ENCODE peak calls at places on chromosomes 3 and 15, in four cellular contexts. H is GM23248, I is PC-9, S is neural progenitor cell. E is an unnamed sample.

GRCh38 chr3:182412066-182412465 is 381.2 kb upstream of the ATP11B start:
- DNase-seq in S (no peak), I (peak; percentile 95), H (no peak), E (peak; percentile 90)

GRCh38 chr3:170896781-170897180 is 11.7 kb downstream of the EIF5A2 start:
- DNase-seq in H (no peak), S (no peak), I (no peak), E (no peak)

GRCh38 chr3:115548611-115549010 is 74.7 kb upstream of the GAP43 start:
- DNase-seq in H (peak; percentile 12), I (no peak), S (no peak), E (no peak)

GRCh38 chr15:92803852-92804609 is 96.1 kb upstream of the CHD2 start:
- DNase-seq in I (peak; percentile 100), S (no peak), H (peak; percentile 99), E (peak; percentile 99)

GRCh38 chr3:195715583-195716266 is 5.1 kb upstream of the MUC20 start:
- DNase-seq in S (no peak), I (peak; percentile 97), H (peak; percentile 9), E (peak; percentile 75)

GRCh38 chr15:34055868-34056595 is 17.0 kb upstream of the AVEN start:
- DNase-seq in S (no peak), H (peak; percentile 86), I (no peak), E (peak; percentile 11)

GRCh38 chr3:117059990-117060338 is 350.4 kb downstream of the TUSC7 start:
- DNase-seq in S (no peak), H (no peak), I (no peak), E (no peak)

GRCh38 chr3:173841334-173841733 is 443.8 kb downstream of the NLGN1 start:
- DNase-seq in S (no peak), H (no peak), I (no peak), E (no peak)

GRCh38 chr15:73388256-73388781 is 19.6 kb upstream of the HCN4 start:
- DNase-seq in S (no peak), H (peak; percentile 68), I (peak; percentile 92), E (peak; percentile 89)

GRCh38 chr3:147405552-147406254 is 640 bp downstream of the ZIC4 start:
- DNase-seq in I (no peak), S (peak; percentile 48), H (no peak), E (no peak)

GRCh38 chr3:93936549-93936948 is 37.1 kb downstream of the PROS1 start:
- DNase-seq in H (no peak), I (no peak), S (no peak), E (no peak)

GRCh38 chr3:71601811-71602210 is 18.3 kb upstream of the FOXP1 start:
- DNase-seq in I (no peak), S (no peak), H (peak; percentile 89), E (peak; percentile 71)

GRCh38 chr3:27719306-27720003 is 2.7 kb downstream of the EOMES start:
- DNase-seq in I (no peak), S (no peak), H (no peak), E (no peak)

GRCh38 chr3:27721717-27722564 is at the start of gene EOMES:
- DNase-seq in S (peak; percentile 89), I (no peak), H (peak; percentile 56), E (peak; percentile 60)

GRCh38 chr3:27720029-27720518 is 2.0 kb downstream of the EOMES start:
- DNase-seq in S (no peak), H (no peak), I (no peak), E (no peak)

GRCh38 chr3:27722957-27723802 is 1.1 kb upstream of the EOMES start:
- DNase-seq in S (peak; percentile 59), H (peak; percentile 25), I (no peak), E (no peak)

DNA sequence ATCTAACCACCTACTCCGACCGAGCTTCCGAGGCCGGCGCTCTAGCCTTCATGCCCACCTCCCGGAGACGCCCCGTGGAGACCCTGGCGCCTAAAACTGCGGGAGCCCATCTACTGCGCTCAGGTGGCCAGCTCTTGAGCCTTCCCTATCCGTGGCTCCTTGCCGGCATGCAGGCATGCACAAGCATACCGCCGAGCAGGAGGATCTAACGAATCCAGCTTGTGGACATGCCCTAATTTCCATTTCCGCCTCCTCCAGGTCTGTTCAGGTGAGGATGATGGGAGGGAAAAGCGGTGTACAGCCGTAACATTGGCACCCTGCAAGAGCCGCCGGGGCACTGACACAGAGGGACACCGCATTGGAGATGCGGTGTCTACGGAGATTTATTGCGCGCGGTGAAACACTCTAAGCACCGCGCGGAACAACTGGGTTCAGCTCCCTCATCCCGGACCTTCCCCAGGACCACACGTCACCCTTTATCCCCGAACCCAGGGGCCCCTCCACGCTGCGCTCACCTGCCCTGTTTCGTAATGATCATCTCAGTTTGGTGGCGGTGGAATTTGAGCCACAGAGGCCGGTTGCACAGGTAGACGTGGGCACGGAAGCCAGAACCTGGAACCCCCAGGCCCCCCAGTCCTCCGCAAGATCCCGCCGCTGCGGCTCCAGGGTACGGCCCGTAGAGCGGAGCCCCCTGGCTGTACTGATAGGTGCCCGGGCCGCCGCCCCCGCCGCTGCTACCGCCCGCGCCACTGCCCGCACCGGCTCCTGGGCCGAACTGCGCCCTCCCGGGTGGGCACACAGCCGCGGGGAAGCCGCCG is 1.0 kb downstream of the EOMES start:
- DNase-seq in H (peak; percentile 24), S (peak; percentile 64), I (no peak), E (peak; percentile 40)
- TF ChIP-seq EZH2 in H (no peak), S (peak; percentile 97), I (no peak), E (no peak)

DNA sequence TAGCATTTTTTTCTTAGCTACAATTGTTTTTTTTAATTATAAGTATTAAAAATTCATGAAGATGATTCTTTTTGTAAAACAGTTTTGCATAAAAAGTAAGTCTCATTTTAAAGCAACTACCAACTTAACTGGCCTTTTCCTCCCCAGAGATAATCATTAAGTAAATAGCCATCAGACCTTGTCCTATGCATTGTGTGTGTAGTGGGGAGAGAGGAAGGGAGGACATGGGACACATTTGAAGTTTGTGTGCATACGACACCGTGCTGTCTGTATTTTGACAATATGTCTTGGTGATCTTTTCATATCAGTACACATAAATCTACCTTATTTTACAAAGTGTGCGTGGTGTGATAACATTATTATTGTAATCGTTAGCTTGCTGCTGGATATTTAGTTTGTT is 8.1 kb downstream of the SNRPN start:
- DNase-seq in S (no peak), H (no peak), I (no peak), E (no peak)
- H3K9me3 ChIP-seq in S (no peaks in the 10 kb centered on the region), H (no peaks in the 10 kb centered on the region), I (no peaks in the 10 kb centered on the region), E (no peaks in the 10 kb centered on the region)

GRCh38 chr3:102158080-102158756 is 276.6 kb upstream of the ZPLD1 start:
- DNase-seq in S (no peak), I (peak; percentile 46), H (peak; percentile 63), E (peak; percentile 76)
- H3K27ac ChIP-seq in S (no peak overlapping the region), I (no peak overlapping the region), H (peak overlapping the region; percentile 26), E (peak overlapping the region; percentile 96)

DNA sequence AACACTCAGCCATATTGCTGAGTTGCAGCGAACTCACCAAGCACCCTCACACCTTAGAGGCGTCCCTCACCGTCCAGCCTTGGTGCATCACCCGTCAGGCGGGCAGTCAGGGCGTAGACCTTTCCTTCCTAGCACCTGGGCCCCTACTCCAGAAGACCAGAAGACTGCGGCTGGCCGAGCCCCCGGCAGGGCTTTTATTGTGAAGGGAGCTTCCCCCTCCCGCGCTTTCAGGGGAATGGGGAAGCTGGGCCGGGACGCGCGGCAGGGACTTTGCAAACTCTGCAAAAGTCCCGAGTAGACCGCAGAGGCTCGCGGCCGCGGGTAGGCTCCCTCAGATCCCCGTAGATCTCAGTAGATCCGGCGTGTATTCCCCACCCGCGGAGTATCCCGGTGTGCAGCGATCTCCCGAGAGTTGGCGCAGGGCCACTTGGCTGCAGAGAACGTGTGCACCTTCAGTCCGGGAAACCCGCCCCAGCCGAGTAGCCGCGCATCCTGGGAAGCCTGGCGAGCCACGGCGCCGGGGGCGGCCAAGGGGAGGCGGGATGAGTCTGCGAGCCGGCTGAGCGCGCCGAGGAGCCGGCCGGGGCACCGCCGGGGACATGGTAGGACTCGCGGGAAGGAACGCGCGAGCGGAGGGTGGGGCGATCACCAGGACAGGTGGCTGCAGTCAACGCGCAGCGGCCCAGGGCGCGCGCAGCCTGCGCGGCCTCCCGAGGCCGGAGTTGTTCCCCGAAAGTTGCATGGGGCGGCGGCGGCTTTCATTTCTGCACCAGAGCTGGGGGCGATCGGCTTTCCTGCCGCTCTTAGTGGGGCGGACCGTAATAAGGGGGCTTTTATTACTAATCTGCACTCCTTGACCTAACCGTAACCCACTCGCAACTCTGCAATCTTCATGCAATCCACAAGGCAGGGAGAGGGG is at the start of gene GASK1A:
- DNase-seq in I (no peak), H (peak; percentile 59), S (peak; percentile 74), E (peak; percentile 53)
- TF ChIP-seq EZH2 in I (no peak), H (peak; percentile 77), S (no peak), E (no peak)

GRCh38 chr15:25094519-25094918 is 139.7 kb downstream of the SNRPN start:
- DNase-seq in H (no peak), S (no peak), I (no peak), E (no peak)

GRCh38 chr15:25094066-25094465 is 139.3 kb downstream of the SNRPN start:
- DNase-seq in S (no peak), I (no peak), H (no peak), E (no peak)

GRCh38 chr15:25092661-25093060 is 137.9 kb downstream of the SNRPN start:
- DNase-seq in S (no peak), H (peak; percentile 9), I (no peak), E (no peak)

GRCh38 chr15:25093455-25094029 is 138.8 kb downstream of the SNRPN start:
- DNase-seq in H (no peak), I (no peak), S (no peak), E (no peak)

GRCh38 chr15:25095179-25095578 is 140.4 kb downstream of the SNRPN start:
- DNase-seq in S (no peak), I (no peak), H (no peak), E (no peak)
- H3K9me3 ChIP-seq in S (peaks cover 3% of the 10 kb centered on the region), I (no peaks in the 10 kb centered on the region), H (no peaks in the 10 kb centered on the region), E (peaks cover 15% of the 10 kb centered on the region)

GRCh38 chr3:13518516-13519351 is 30.2 kb upstream of the FBLN2 start:
- DNase-seq in H (no peak), S (no peak), I (no peak), E (no peak)

GRCh38 chr3:13522236-13522635 is 26.7 kb upstream of the FBLN2 start:
- DNase-seq in H (no peak), S (no peak), I (no peak), E (no peak)

GRCh38 chr3:13519392-13519791 is 29.5 kb upstream of the FBLN2 start:
- DNase-seq in I (no peak), S (no peak), H (no peak), E (no peak)

GRCh38 chr3:13521309-13521708 is 27.6 kb upstream of the FBLN2 start:
- DNase-seq in S (no peak), I (no peak), H (no peak), E (no peak)

DNA sequence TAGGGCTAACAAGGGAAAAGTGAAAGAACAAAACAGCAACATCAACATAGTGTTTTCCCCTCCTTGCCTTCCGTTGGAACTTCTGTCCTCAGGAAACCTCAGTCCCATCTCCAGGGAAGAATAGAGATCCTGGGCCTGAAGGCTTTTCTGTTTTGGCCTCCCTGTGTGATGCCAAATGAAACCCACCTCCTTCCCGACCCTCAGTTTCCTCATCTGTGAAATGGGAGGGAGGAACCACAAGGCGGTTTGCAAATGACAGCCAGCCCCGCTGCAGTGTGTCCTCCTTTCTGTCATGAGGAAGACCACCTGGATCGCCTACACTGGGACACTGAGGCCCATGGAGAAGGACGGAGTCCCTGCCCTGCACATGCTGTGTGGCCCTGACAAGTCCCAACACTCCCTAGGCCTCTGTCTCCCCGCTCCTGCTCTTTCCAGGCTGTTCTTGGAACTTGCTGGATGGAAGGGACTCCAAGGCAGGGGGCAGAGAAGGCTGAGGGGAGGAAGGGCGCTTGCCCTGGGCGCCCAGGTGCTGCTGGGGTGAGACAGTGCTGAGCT is 28.5 kb upstream of the FBLN2 start:
- DNase-seq in I (no peak), S (no peak), H (no peak), E (no peak)
- H3K27ac ChIP-seq in I (no peak overlapping the region), S (no peak overlapping the region), H (no peak overlapping the region), E (no peak overlapping the region)

E was measured in PC-3.